ENCODE peak calls at places on chromosomes 5 and 9, in five cellular contexts. A, N, W, D and Z are unnamed samples.

GRCh38 chr9:3528466-3528865 is 2.7 kb upstream of the RFX3 start:
- DNase-seq in D (no peak), W (no peak), A (no peak), N (no peak), Z (no peak)

GRCh38 chr5:7010578-7010977 is 297.3 kb downstream of the TENT4A start:
- DNase-seq in A (no peak), W (no peak), N (no peak), D (no peak), Z (no peak)

GRCh38 chr9:90290716-90291485 is 351.7 kb downstream of the DIRAS2 start:
- DNase-seq in N (no peak), A (no peak), D (no peak), W (no peak), Z (no peak)

GRCh38 chr9:106829666-106830408 is 33.1 kb upstream of the ZNF462 start:
- DNase-seq in A (no peak), D (no peak), W (no peak), N (no peak), Z (no peak)

GRCh38 chr5:39619161-39619818 is 194.5 kb upstream of the DAB2 start:
- DNase-seq in W (no peak), A (no peak), D (no peak), N (no peak), Z (no peak)

GRCh38 chr5:54673523-54674225 is 156.1 kb downstream of the SNX18 start:
- DNase-seq in W (no peak), N (no peak), A (peak), D (no peak), Z (peak)

GRCh38 chr5:100772548-100772947 is 130.5 kb downstream of the ST8SIA4 start:
- DNase-seq in W (no peak), D (peak), N (no peak), A (no peak), Z (no peak)

GRCh38 chr5:144275329-144275728 is 104.7 kb downstream of the KCTD16 start:
- DNase-seq in A (no peak), N (no peak), D (no peak), W (no peak), Z (no peak)

GRCh38 chr9:76773051-76773450 is 8.8 kb downstream of the PCA3 start:
- DNase-seq in A (no peak), N (no peak), W (no peak), D (no peak), Z (no peak)

GRCh38 chr5:82244151-82244550 is 34.0 kb downstream of the RPS23 start:
- DNase-seq in A (no peak), N (no peak), D (peak), W (no peak), Z (no peak)

GRCh38 chr9:126614088-126614454 is 343 bp downstream of the LMX1B start:
- DNase-seq in N (no peak), D (no peak), W (no peak), A (no peak), Z (no peak)

GRCh38 chr9:114093031-114093471 is 6.0 kb downstream of the KIF12 start:
- DNase-seq in A (no peak), N (no peak), W (no peak), D (no peak), Z (no peak)

GRCh38 chr9:123562844-123563346 is 206.9 kb downstream of the CRB2 start:
- DNase-seq in W (no peak), D (no peak), N (peak), A (no peak), Z (peak)

GRCh38 chr5:11801061-11801460 is 103.2 kb downstream of the CTNND2 start:
- DNase-seq in A (no peak), N (peak), D (no peak), W (no peak), Z (no peak)

GRCh38 chr9:30065888-30066287 is 2318.6 kb upstream of the ACO1 start:
- DNase-seq in D (no peak), A (no peak), N (no peak), W (no peak), Z (no peak)

GRCh38 chr5:170552486-170553122 is 48.8 kb downstream of the KCNIP1 start:
- DNase-seq in N (no peak), W (peak), A (peak), D (no peak), Z (peak)

GRCh38 chr9:37107701-37108100 is 12.7 kb upstream of the ZCCHC7 start:
- DNase-seq in W (no peak), A (no peak), N (no peak), D (no peak), Z (no peak)

GRCh38 chr9:95311956-95312355 is 5.6 kb downstream of the FANCC start:
- DNase-seq in W (no peak), N (no peak), D (no peak), A (no peak), Z (no peak)

GRCh38 chr9:1580215-1580614 is 434.9 kb upstream of the SMARCA2 start:
- DNase-seq in N (no peak), A (no peak), D (no peak), W (no peak), Z (no peak)

GRCh38 chr5:113615708-113616107 is 102.2 kb downstream of the YTHDC2 start:
- DNase-seq in A (no peak), N (no peak), D (no peak), W (no peak), Z (peak)

GRCh38 chr5:4941957-4942830 is 197.9 kb upstream of the ADAMTS16 start:
- DNase-seq in D (peak), A (no peak), N (peak), W (peak), Z (peak)

GRCh38 chr5:5710471-5710870 is 288.0 kb downstream of the ICE1 start:
- DNase-seq in N (no peak), W (no peak), A (no peak), D (no peak), Z (peak)

GRCh38 chr9:81600631-81601030 is 88.7 kb downstream of the TLE1 start:
- DNase-seq in N (no peak), W (no peak), A (no peak), D (no peak), Z (no peak)

GRCh38 chr5:35269006-35269405 is 38.7 kb upstream of the PRLR start:
- DNase-seq in N (no peak), A (no peak), W (no peak), D (no peak), Z (no peak)

GRCh38 chr9:78236511-78236950 is 656 bp downstream of the CEP78 start:
- DNase-seq in D (peak), N (peak), A (no peak), W (no peak), Z (peak)
- H3K27ac ChIP-seq in D (peak), N (peak), A (peak), W (peak), Z (peak)

GRCh38 chr9:22035591-22036011 is 26.5 kb upstream of the CDKN2B start:
- DNase-seq in D (no peak), N (no peak), A (no peak), W (no peak), Z (no peak)
- H3K27ac ChIP-seq in D (no peak), N (no peak), A (no peak), W (no peak), Z (no peak)

DNA sequence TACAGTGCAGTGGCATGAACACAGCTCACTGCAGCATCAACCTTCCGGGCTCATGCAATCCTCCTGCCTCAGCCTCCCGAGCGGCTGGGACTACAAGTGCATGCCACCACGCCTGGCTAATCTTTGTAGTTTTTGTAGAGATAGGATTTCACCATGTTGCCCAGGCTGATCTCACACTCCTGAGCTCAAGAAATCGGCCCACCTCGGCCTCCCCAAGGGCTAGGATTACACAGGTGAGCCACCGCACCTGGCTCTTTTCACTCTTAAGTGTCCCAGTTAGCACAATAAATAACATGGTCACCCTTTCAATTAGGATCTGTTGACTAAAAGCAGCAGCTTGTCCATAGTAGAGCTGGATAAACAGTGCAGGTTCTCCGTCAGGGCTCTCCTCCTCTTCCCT is 1.4 kb downstream of the CDK5RAP2 start:
- DNase-seq in W (no peak), D (no peak), N (no peak), A (no peak), Z (no peak)
- H3K27ac ChIP-seq in W (no peak), D (no peak), N (peak), A (no peak), Z (no peak)

GRCh38 chr9:110980261-110980660 is 58.0 kb downstream of the LPAR1 start:
- DNase-seq in W (no peak), D (no peak), A (no peak), N (no peak), Z (no peak)
- H3K27ac ChIP-seq in W (no peak), D (no peak), A (no peak), N (no peak), Z (no peak)

GRCh38 chr9:132826131-132826530 is 52.0 kb downstream of the AK8 start:
- DNase-seq in D (no peak), N (no peak), W (no peak), A (no peak), Z (no peak)

GRCh38 chr9:132824151-132824550 is 53.9 kb downstream of the AK8 start:
- DNase-seq in W (no peak), D (no peak), A (no peak), N (no peak), Z (no peak)

GRCh38 chr9:132820545-132820944 is 57.5 kb downstream of the AK8 start:
- DNase-seq in W (no peak), D (no peak), N (no peak), A (no peak), Z (no peak)

GRCh38 chr9:132826576-132827365 is 51.3 kb downstream of the AK8 start:
- DNase-seq in W (no peak), A (no peak), D (no peak), N (no peak), Z (no peak)

DNA sequence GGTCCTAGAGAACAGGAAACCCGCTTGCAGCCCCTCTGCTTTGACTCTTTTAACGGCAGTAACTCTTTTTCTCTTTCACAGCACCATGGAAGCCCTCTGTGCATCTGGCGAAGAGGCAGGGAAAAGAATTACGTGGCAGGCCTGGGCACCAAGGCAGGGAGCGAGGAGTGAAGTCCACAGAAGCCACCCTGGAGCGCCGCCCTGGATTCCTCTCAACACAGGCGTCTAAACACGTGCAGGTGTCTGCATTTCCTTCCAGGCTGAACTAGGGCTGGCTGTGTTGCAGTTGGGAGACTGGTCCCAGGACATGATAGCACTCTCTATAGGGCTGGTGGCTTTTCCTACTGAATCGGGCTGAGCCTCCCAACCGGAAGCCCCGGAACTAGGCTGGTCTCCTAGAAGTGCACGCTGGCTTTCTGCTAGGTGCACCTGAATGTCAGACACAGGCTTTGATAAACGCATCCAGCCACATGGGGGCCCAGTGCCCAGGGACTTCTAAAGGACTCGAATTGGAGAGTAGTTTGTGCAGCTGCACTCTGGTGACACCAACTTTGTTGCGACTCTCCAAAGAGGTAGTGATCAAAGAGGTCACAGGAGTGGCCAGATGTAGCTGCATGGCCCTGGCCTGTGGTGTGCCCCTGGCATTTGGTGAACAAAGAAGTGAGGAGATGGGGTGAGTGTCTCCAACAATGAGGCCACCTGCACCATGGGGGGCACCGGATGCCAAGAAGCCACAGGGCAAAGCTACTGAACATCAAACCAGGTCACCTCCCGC is 54.5 kb downstream of the AK8 start:
- DNase-seq in D (no peak), W (no peak), A (no peak), N (no peak), Z (no peak)
- H3K27ac ChIP-seq in D (no peak), W (no peak), A (no peak), N (no peak), Z (no peak)

GRCh38 chr5:58481828-58482227 is 9.4 kb upstream of the GAPT start:
- DNase-seq in N (no peak), D (no peak), A (no peak), W (no peak), Z (no peak)
- H3K27ac ChIP-seq in N (no peak), D (no peak), A (no peak), W (no peak), Z (no peak)

GRCh38 chr9:129708799-129709198 is 43.4 kb downstream of the PRRX2 start:
- DNase-seq in W (no peak), D (no peak), A (no peak), N (no peak), Z (no peak)

GRCh38 chr9:129714393-129715051 is 38.3 kb downstream of the PTGES start:
- DNase-seq in W (no peak), A (no peak), D (no peak), N (no peak), Z (no peak)

GRCh38 chr9:129709471-129710460 is 43.1 kb downstream of the PTGES start:
- DNase-seq in D (no peak), N (no peak), W (no peak), A (no peak), Z (no peak)

GRCh38 chr9:129716091-129716490 is 36.8 kb downstream of the PTGES start:
- DNase-seq in A (no peak), D (no peak), W (no peak), N (no peak), Z (no peak)

GRCh38 chr9:129712595-129713524 is 40.0 kb downstream of the PTGES start:
- DNase-seq in A (no peak), N (no peak), W (no peak), D (peak), Z (no peak)
- H3K27ac ChIP-seq in A (peak), N (no peak), W (no peak), D (peak), Z (peak)

GRCh38 chr9:15332939-15333338 is 25.9 kb upstream of the TTC39B start:
- DNase-seq in N (no peak), W (no peak), A (no peak), D (no peak), Z (no peak)
- H3K27ac ChIP-seq in N (no peak), W (peak), A (peak), D (no peak), Z (no peak)